ENCODE peak calls at places on chromosomes 4 and X, in six cellular contexts. H is A549, Q is right lobe of liver, V is IMR-90, L is esophagus squamous epithelium, E is breast epithelium. O is an unnamed sample.

GRCh38 chrX:9677098-9677739 is 88.4 kb downstream of the GPR143 start:
- DNase-seq in L (no peak), V (peak; percentile 64), Q (no peak), H (no peak), E (no peak), O (no peak)

GRCh38 chr4:86939123-86939522 is 4.3 kb downstream of the AFF1 start:
- DNase-seq in V (no peak), L (no peak), E (no peak), H (no peak), Q (no peak), O (no peak)

GRCh38 chr4:112515278-112516075 is 503 bp downstream of the NEUROG2 start:
- DNase-seq in H (no peak), Q (no peak), E (no peak), V (no peak), L (peak; percentile 1), O (peak; percentile 35)

GRCh38 chr4:121534187-121534586 is 153.4 kb upstream of the QRFPR start:
- DNase-seq in L (no peak), V (no peak), H (no peak), Q (no peak), E (no peak), O (no peak)

GRCh38 chrX:38515291-38515690 is 46.1 kb upstream of the TSPAN7 start:
- DNase-seq in Q (no peak), L (no peak), E (no peak), V (no peak), H (no peak), O (no peak)

GRCh38 chrX:71366674-71367256 is 608 bp downstream of the TAF1 start:
- DNase-seq in L (no peak), E (no peak), V (peak; percentile 16), Q (no peak), H (peak; percentile 7), O (no peak)

GRCh38 chr4:73729534-73730165 is 10.7 kb upstream of the CXCL8 start:
- DNase-seq in H (peak; percentile 43), V (peak; percentile 92), Q (peak; percentile 67), L (no peak), E (no peak), O (no peak)

GRCh38 chr4:86950835-86951525 is 16.2 kb downstream of the AFF1 start:
- DNase-seq in L (no peak), E (no peak), H (no peak), Q (no peak), V (no peak), O (no peak)

GRCh38 chr4:792729-793108 is 33.2 kb downstream of the CPLX1 start:
- DNase-seq in E (no peak), H (no peak), L (no peak), Q (no peak), V (no peak), O (no peak)

GRCh38 chr4:174314770-174315169 is 31.1 kb downstream of the CEP44 start:
- DNase-seq in E (no peak), Q (no peak), H (no peak), L (no peak), V (peak; percentile 65), O (no peak)

GRCh38 chrX:45472968-45473367 is 272.3 kb upstream of the DIPK2B start:
- DNase-seq in Q (no peak), E (no peak), H (no peak), V (peak; percentile 68), L (no peak), O (no peak)

GRCh38 chr4:155885666-155886065 is 17.8 kb upstream of the TDO2 start:
- DNase-seq in V (no peak), H (no peak), E (no peak), L (no peak), Q (no peak), O (no peak)

GRCh38 chrX:551306-551705 is 79.3 kb upstream of the SHOX start:
- DNase-seq in V (no peak), L (no peak), E (no peak), Q (no peak), H (no peak), O (no peak)

GRCh38 chr4:163548481-163549243 is 54.2 kb downstream of the TMA16 start:
- DNase-seq in E (no peak), H (peak; percentile 32), V (peak; percentile 69), L (no peak), Q (no peak), O (no peak)

GRCh38 chr4:45663495-45664148 is 460.2 kb downstream of the GABRG1 start:
- DNase-seq in E (no peak), Q (no peak), V (no peak), L (no peak), H (no peak), O (no peak)

GRCh38 chrX:153487590-153488071 is 7.1 kb upstream of the BGN start:
- DNase-seq in L (no peak), V (no peak), H (no peak), E (no peak), Q (peak; percentile 57), O (no peak)

GRCh38 chrX:56788717-56789122 is 59.7 kb downstream of the NBDY start:
- DNase-seq in L (no peak), Q (peak; percentile 1), H (no peak), V (peak; percentile 47), E (no peak), O (no peak)

GRCh38 chr4:45931151-45931550 is 192.7 kb downstream of the GABRG1 start:
- DNase-seq in E (no peak), Q (no peak), H (no peak), L (no peak), V (no peak), O (no peak)

GRCh38 chr4:137700751-137701150 is 168.5 kb upstream of the PCDH18 start:
- DNase-seq in V (peak; percentile 31), L (no peak), H (no peak), E (no peak), Q (no peak), O (no peak)

GRCh38 chr4:83151645-83152044 is 37.1 kb upstream of the PLAC8 start:
- DNase-seq in L (no peak), Q (no peak), E (no peak), H (no peak), V (no peak), O (no peak)

GRCh38 chr4:38667005-38667771 is 3.2 kb downstream of the KLF3 start:
- DNase-seq in E (no peak), L (peak; percentile 30), H (peak; percentile 89), Q (peak; percentile 90), V (peak; percentile 99), O (no peak)

GRCh38 chr4:38665846-38666490 is 2.0 kb downstream of the KLF3 start:
- DNase-seq in H (no peak), V (no peak), E (no peak), L (no peak), Q (no peak), O (no peak)

GRCh38 chr4:38663801-38664703 is at the start of gene KLF3:
- DNase-seq in V (peak; percentile 82), Q (peak; percentile 98), E (peak; percentile 88), H (peak; percentile 63), L (peak; percentile 70), O (peak; percentile 63)

GRCh38 chr4:38663021-38663800 is 788 bp upstream of the KLF3 start:
- DNase-seq in E (peak; percentile 55), V (no peak), Q (peak; percentile 95), H (peak; percentile 25), L (peak; percentile 50), O (no peak)

GRCh38 chr4:38664704-38665401 is 854 bp downstream of the KLF3 start:
- DNase-seq in Q (peak; percentile 70), H (no peak), V (peak; percentile 56), E (peak; percentile 60), L (no peak), O (no peak)
- TF ChIP-seq POLR2A in Q (no peak), H (no peak), V (peak; percentile 41), E (no peak), L (no peak), O (no peak)

DNA sequence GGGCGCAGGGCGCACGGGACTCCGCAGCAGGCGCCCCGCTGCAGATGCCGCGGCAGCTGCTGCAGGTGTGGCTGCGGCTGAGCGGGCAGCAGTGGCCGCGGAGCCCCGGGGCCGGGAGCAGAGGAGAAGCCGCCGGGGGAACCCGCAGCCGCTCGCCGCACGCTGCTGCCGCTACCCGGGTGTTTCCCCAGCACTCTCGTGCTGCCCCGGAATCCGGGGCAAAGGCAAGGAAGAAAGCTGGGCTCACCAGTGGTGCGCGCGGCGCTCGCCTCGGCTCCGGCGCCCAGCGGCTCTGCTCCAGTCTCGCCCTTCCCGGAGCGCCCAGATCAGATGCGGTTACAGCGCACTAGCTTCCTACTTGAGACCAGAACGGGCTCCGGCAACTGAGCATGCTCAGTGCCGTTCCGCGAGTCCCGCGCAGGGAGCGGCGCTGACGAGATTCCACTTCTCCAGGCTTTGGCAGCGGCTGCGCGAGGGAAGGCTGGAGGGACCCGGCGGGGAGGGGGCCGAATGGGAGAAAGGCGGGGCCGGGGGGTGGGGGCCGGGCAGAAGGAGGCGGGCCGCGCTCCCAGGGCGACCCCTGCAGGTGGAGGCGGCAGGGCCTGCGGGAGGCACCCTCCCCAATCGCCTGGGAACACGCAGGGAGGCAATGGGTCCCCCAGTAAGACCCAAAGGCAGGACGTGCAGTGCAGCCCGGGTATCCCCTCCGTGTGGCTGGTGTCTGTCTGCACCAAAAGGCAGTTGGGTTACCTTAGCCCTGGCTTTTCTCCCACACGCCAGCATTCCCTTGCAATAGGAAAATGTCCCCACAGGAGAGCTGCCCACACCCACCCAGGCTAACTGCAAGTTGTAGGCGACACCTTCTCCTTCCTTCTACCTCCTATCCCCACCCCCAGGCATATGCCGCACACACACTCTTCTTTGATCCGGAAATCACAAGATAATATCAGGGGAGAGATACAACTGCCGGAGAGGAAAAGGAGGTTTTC is at the start of gene APBB2:
- DNase-seq in H (peak; percentile 86), V (peak; percentile 97), E (peak; percentile 94), Q (peak; percentile 96), L (peak; percentile 27), O (peak; percentile 77)
- TF ChIP-seq POLR2A in H (peak; percentile 76), V (peak; percentile 59), E (no peak), Q (peak; percentile 91), L (peak; percentile 76), O (peak; percentile 69)

GRCh38 chr4:123342498-123342897 is 54.1 kb upstream of the SPRY1 start:
- DNase-seq in V (no peak), H (no peak), Q (no peak), L (no peak), E (no peak), O (no peak)

GRCh38 chr4:123339507-123340380 is 56.9 kb upstream of the SPRY1 start:
- DNase-seq in L (no peak), Q (no peak), H (no peak), E (no peak), V (no peak), O (no peak)

GRCh38 chr4:123343400-123344060 is 53.1 kb upstream of the SPRY1 start:
- DNase-seq in E (no peak), H (no peak), Q (no peak), V (no peak), L (no peak), O (no peak)

GRCh38 chr4:123338715-123339114 is 57.9 kb upstream of the SPRY1 start:
- DNase-seq in L (no peak), E (no peak), Q (no peak), V (no peak), H (no peak), O (no peak)

DNA sequence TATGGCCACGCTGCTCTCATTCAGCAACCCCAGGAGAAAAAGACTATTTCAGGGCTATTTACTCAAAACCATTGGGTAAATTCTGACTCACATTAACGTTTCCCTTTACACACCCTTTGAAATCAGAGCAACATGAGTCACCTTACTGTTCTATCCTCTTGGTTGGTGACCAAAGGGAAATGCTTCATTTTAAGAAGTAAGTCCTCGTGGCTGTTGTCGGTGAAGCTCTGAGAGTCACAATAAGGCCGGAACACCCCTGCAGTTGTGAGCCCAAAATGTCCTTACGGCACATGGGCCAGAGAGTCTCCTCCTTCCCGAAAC is 56.3 kb upstream of the SPRY1 start:
- DNase-seq in Q (no peak), V (peak; percentile 95), H (peak; percentile 61), E (no peak), L (no peak), O (peak; percentile 40)
- TF ChIP-seq POLR2A in Q (no peak), V (no peak), H (no peak), E (no peak), L (no peak), O (no peak)

GRCh38 chr4:151760713-151761661 is at the start of gene GATB:
- DNase-seq in E (peak; percentile 86), H (peak; percentile 85), Q (peak; percentile 96), L (peak; percentile 74), V (peak; percentile 96), O (peak; percentile 42)
- TF ChIP-seq POLR2A in E (peak; percentile 39), H (no peak), Q (peak; percentile 61), L (no peak), V (peak; percentile 91), O (peak; percentile 38)

O was measured in H54.